ENCODE peak calls at places on chromosomes 11 and 22, in eight cellular contexts. One of them, this sample, is unnamed.

GRCh38 chr22:26767351-26767970 is 110.1 kb downstream of the MIAT start:
- DNase-seq in fibroblast of the aortic adventitia: no peak
- DNase-seq in progenitor cell of endocrine pancreas: no peak
- DNase-seq in CD4-positive, alpha-beta T cell: no peak
- DNase-seq in cardiac muscle cell: no peak
- DNase-seq in endothelial cell: no peak
- DNase-seq in cardiac fibroblast: no peak
- DNase-seq in activated CD8-positive, alpha-beta T cell treated with anti-CD3 and anti-CD28 coated beads for 36 hours: no peak
- DNase-seq in this sample: no peak

GRCh38 chr11:106482920-106483761 is 405.7 kb downstream of the AASDHPPT start:
- DNase-seq in CD4-positive, alpha-beta T cell: no peak
- DNase-seq in activated CD8-positive, alpha-beta T cell treated with anti-CD3 and anti-CD28 coated beads for 36 hours: no peak
- DNase-seq in cardiac fibroblast: peak; percentile 72
- DNase-seq in cardiac muscle cell: peak; percentile 82
- DNase-seq in fibroblast of the aortic adventitia: peak; percentile 57
- DNase-seq in endothelial cell: no peak
- DNase-seq in progenitor cell of endocrine pancreas: no peak
- DNase-seq in this sample: peak; percentile 4

GRCh38 chr11:90661233-90661632 is 438.4 kb upstream of the CHORDC1 start:
- DNase-seq in endothelial cell: no peak
- DNase-seq in progenitor cell of endocrine pancreas: no peak
- DNase-seq in fibroblast of the aortic adventitia: no peak
- DNase-seq in activated CD8-positive, alpha-beta T cell treated with anti-CD3 and anti-CD28 coated beads for 36 hours: no peak
- DNase-seq in CD4-positive, alpha-beta T cell: no peak
- DNase-seq in cardiac muscle cell: no peak
- DNase-seq in cardiac fibroblast: no peak
- DNase-seq in this sample: no peak

GRCh38 chr11:86145439-86146156 is 76.7 kb upstream of the PICALM start:
- DNase-seq in cardiac fibroblast: no peak
- DNase-seq in activated CD8-positive, alpha-beta T cell treated with anti-CD3 and anti-CD28 coated beads for 36 hours: no peak
- DNase-seq in endothelial cell: no peak
- DNase-seq in CD4-positive, alpha-beta T cell: no peak
- DNase-seq in progenitor cell of endocrine pancreas: no peak
- DNase-seq in cardiac muscle cell: no peak
- DNase-seq in fibroblast of the aortic adventitia: no peak
- DNase-seq in this sample: no peak

GRCh38 chr22:50730013-50730891 is 7.8 kb upstream of the ACR start:
- DNase-seq in activated CD8-positive, alpha-beta T cell treated with anti-CD3 and anti-CD28 coated beads for 36 hours: no peak
- DNase-seq in cardiac muscle cell: no peak
- DNase-seq in CD4-positive, alpha-beta T cell: no peak
- DNase-seq in cardiac fibroblast: no peak
- DNase-seq in fibroblast of the aortic adventitia: no peak
- DNase-seq in progenitor cell of endocrine pancreas: no peak
- DNase-seq in endothelial cell: no peak
- DNase-seq in this sample: no peak

GRCh38 chr22:49103314-49104052 is 724.2 kb downstream of the BRD1 start:
- DNase-seq in cardiac muscle cell: no peak
- DNase-seq in progenitor cell of endocrine pancreas: no peak
- DNase-seq in endothelial cell: no peak
- DNase-seq in activated CD8-positive, alpha-beta T cell treated with anti-CD3 and anti-CD28 coated beads for 36 hours: no peak
- DNase-seq in CD4-positive, alpha-beta T cell: no peak
- DNase-seq in cardiac fibroblast: no peak
- DNase-seq in fibroblast of the aortic adventitia: no peak
- DNase-seq in this sample: no peak

GRCh38 chr22:23150762-23151161 is 5.5 kb downstream of the RAB36 start:
- DNase-seq in CD4-positive, alpha-beta T cell: no peak
- DNase-seq in cardiac fibroblast: no peak
- DNase-seq in activated CD8-positive, alpha-beta T cell treated with anti-CD3 and anti-CD28 coated beads for 36 hours: no peak
- DNase-seq in progenitor cell of endocrine pancreas: no peak
- DNase-seq in fibroblast of the aortic adventitia: no peak
- DNase-seq in cardiac muscle cell: no peak
- DNase-seq in endothelial cell: no peak
- DNase-seq in this sample: no peak

GRCh38 chr22:23219787-23220484 is 39.6 kb downstream of the BCR start:
- DNase-seq in progenitor cell of endocrine pancreas: no peak
- DNase-seq in fibroblast of the aortic adventitia: no peak
- DNase-seq in cardiac muscle cell: peak; percentile 34
- DNase-seq in activated CD8-positive, alpha-beta T cell treated with anti-CD3 and anti-CD28 coated beads for 36 hours: peak; percentile 87
- DNase-seq in cardiac fibroblast: peak; percentile 26
- DNase-seq in CD4-positive, alpha-beta T cell: no peak
- DNase-seq in endothelial cell: no peak
- DNase-seq in this sample: no peak

GRCh38 chr11:126926376-126926791 is 74.2 kb downstream of the KIRREL3 start:
- DNase-seq in CD4-positive, alpha-beta T cell: no peak
- DNase-seq in activated CD8-positive, alpha-beta T cell treated with anti-CD3 and anti-CD28 coated beads for 36 hours: no peak
- DNase-seq in cardiac muscle cell: peak; percentile 39
- DNase-seq in cardiac fibroblast: peak; percentile 25
- DNase-seq in fibroblast of the aortic adventitia: no peak
- DNase-seq in endothelial cell: no peak
- DNase-seq in progenitor cell of endocrine pancreas: no peak
- DNase-seq in this sample: no peak

GRCh38 chr11:45599161-45599943 is 66.1 kb downstream of the CHST1 start:
- DNase-seq in cardiac muscle cell: no peak
- DNase-seq in fibroblast of the aortic adventitia: no peak
- DNase-seq in endothelial cell: no peak
- DNase-seq in progenitor cell of endocrine pancreas: no peak
- DNase-seq in CD4-positive, alpha-beta T cell: no peak
- DNase-seq in activated CD8-positive, alpha-beta T cell treated with anti-CD3 and anti-CD28 coated beads for 36 hours: no peak
- DNase-seq in cardiac fibroblast: no peak
- DNase-seq in this sample: no peak

GRCh38 chr11:3904228-3904627 is 48.8 kb downstream of the STIM1 start:
- DNase-seq in fibroblast of the aortic adventitia: no peak
- DNase-seq in CD4-positive, alpha-beta T cell: no peak
- DNase-seq in cardiac fibroblast: no peak
- DNase-seq in endothelial cell: no peak
- DNase-seq in progenitor cell of endocrine pancreas: no peak
- DNase-seq in cardiac muscle cell: no peak
- DNase-seq in activated CD8-positive, alpha-beta T cell treated with anti-CD3 and anti-CD28 coated beads for 36 hours: no peak
- DNase-seq in this sample: no peak

GRCh38 chr11:118227865-118228785 is 3.3 kb upstream of the JAML start:
- DNase-seq in activated CD8-positive, alpha-beta T cell treated with anti-CD3 and anti-CD28 coated beads for 36 hours: peak; percentile 60
- DNase-seq in fibroblast of the aortic adventitia: no peak
- DNase-seq in endothelial cell: no peak
- DNase-seq in cardiac fibroblast: no peak
- DNase-seq in cardiac muscle cell: no peak
- DNase-seq in CD4-positive, alpha-beta T cell: no peak
- DNase-seq in progenitor cell of endocrine pancreas: no peak
- DNase-seq in this sample: no peak

GRCh38 chr11:14643697-14644395 is at the start of gene PDE3B:
- DNase-seq in endothelial cell: peak; percentile 67
- DNase-seq in cardiac muscle cell: peak; percentile 70
- DNase-seq in fibroblast of the aortic adventitia: peak; percentile 14
- DNase-seq in progenitor cell of endocrine pancreas: peak; percentile 74
- DNase-seq in cardiac fibroblast: peak; percentile 39
- DNase-seq in CD4-positive, alpha-beta T cell: peak; percentile 63
- DNase-seq in activated CD8-positive, alpha-beta T cell treated with anti-CD3 and anti-CD28 coated beads for 36 hours: peak; percentile 87
- DNase-seq in this sample: peak; percentile 85

GRCh38 chr22:28172948-28173360 is 253.9 kb upstream of the PITPNB start:
- DNase-seq in cardiac muscle cell: no peak
- DNase-seq in progenitor cell of endocrine pancreas: no peak
- DNase-seq in fibroblast of the aortic adventitia: no peak
- DNase-seq in CD4-positive, alpha-beta T cell: no peak
- DNase-seq in activated CD8-positive, alpha-beta T cell treated with anti-CD3 and anti-CD28 coated beads for 36 hours: no peak
- DNase-seq in endothelial cell: no peak
- DNase-seq in cardiac fibroblast: no peak
- DNase-seq in this sample: no peak

GRCh38 chr11:130003717-130004001 is 1.0 kb upstream of the PRDM10 start:
- DNase-seq in cardiac fibroblast: no peak
- DNase-seq in cardiac muscle cell: no peak
- DNase-seq in endothelial cell: no peak
- DNase-seq in activated CD8-positive, alpha-beta T cell treated with anti-CD3 and anti-CD28 coated beads for 36 hours: no peak
- DNase-seq in fibroblast of the aortic adventitia: no peak
- DNase-seq in CD4-positive, alpha-beta T cell: no peak
- DNase-seq in progenitor cell of endocrine pancreas: no peak
- DNase-seq in this sample: no peak

GRCh38 chr11:120112174-120112796 is 25.6 kb downstream of the TRIM29 start:
- DNase-seq in progenitor cell of endocrine pancreas: no peak
- DNase-seq in CD4-positive, alpha-beta T cell: no peak
- DNase-seq in cardiac fibroblast: no peak
- DNase-seq in endothelial cell: no peak
- DNase-seq in fibroblast of the aortic adventitia: no peak
- DNase-seq in activated CD8-positive, alpha-beta T cell treated with anti-CD3 and anti-CD28 coated beads for 36 hours: no peak
- DNase-seq in cardiac muscle cell: no peak
- DNase-seq in this sample: no peak

GRCh38 chr11:134071766-134072403 is 3.0 kb downstream of the JAM3 start:
- DNase-seq in CD4-positive, alpha-beta T cell: no peak
- DNase-seq in progenitor cell of endocrine pancreas: no peak
- DNase-seq in cardiac fibroblast: no peak
- DNase-seq in endothelial cell: no peak
- DNase-seq in activated CD8-positive, alpha-beta T cell treated with anti-CD3 and anti-CD28 coated beads for 36 hours: no peak
- DNase-seq in cardiac muscle cell: no peak
- DNase-seq in fibroblast of the aortic adventitia: no peak
- DNase-seq in this sample: no peak

GRCh38 chr22:23800297-23801237 is 13.8 kb downstream of the SMARCB1 start:
- DNase-seq in cardiac muscle cell: no peak
- DNase-seq in cardiac fibroblast: no peak
- DNase-seq in fibroblast of the aortic adventitia: no peak
- DNase-seq in progenitor cell of endocrine pancreas: no peak
- DNase-seq in endothelial cell: no peak
- DNase-seq in activated CD8-positive, alpha-beta T cell treated with anti-CD3 and anti-CD28 coated beads for 36 hours: no peak
- DNase-seq in CD4-positive, alpha-beta T cell: no peak
- DNase-seq in this sample: no peak

GRCh38 chr22:38484244-38484643 is 16.3 kb downstream of the KDELR3 start:
- DNase-seq in CD4-positive, alpha-beta T cell: no peak
- DNase-seq in cardiac muscle cell: no peak
- DNase-seq in cardiac fibroblast: no peak
- DNase-seq in endothelial cell: no peak
- DNase-seq in fibroblast of the aortic adventitia: no peak
- DNase-seq in progenitor cell of endocrine pancreas: no peak
- DNase-seq in activated CD8-positive, alpha-beta T cell treated with anti-CD3 and anti-CD28 coated beads for 36 hours: no peak
- DNase-seq in this sample: no peak

GRCh38 chr22:40156001-40156516 is 21.7 kb upstream of the TNRC6B start:
- DNase-seq in fibroblast of the aortic adventitia: peak; percentile 42
- DNase-seq in cardiac muscle cell: peak; percentile 75
- DNase-seq in progenitor cell of endocrine pancreas: no peak
- DNase-seq in activated CD8-positive, alpha-beta T cell treated with anti-CD3 and anti-CD28 coated beads for 36 hours: peak; percentile 32
- DNase-seq in cardiac fibroblast: peak; percentile 50
- DNase-seq in CD4-positive, alpha-beta T cell: no peak
- DNase-seq in endothelial cell: no peak
- DNase-seq in this sample: no peak
- TF ChIP-seq CTCF in fibroblast of the aortic adventitia: peak; percentile 26
- TF ChIP-seq CTCF in cardiac muscle cell: peak; percentile 38
- TF ChIP-seq CTCF in progenitor cell of endocrine pancreas: peak; percentile 22
- TF ChIP-seq CTCF in activated CD8-positive, alpha-beta T cell treated with anti-CD3 and anti-CD28 coated beads for 36 hours: no peak
- TF ChIP-seq CTCF in cardiac fibroblast: peak; percentile 13
- TF ChIP-seq CTCF in CD4-positive, alpha-beta T cell: no peak
- TF ChIP-seq CTCF in endothelial cell: no peak
- TF ChIP-seq CTCF in this sample: no peak

DNA sequence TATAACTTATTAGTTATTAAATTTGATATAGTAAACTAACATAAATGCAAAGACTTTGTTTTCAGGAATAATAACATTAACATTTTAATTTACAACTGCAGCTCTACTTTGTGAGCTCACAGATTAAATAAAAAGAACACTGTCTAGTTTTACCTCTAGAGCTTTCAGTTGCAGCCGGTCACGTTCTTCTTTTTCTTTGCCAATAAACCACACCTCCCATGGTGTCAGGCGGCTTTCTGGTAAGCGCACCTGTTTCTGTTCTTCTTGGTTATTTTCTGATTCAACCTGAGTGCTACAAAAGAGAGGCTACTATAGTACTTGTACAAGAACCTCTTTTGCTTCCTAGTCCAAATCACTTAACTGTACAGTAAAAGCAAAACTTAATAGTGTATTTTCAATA is 5.8 kb downstream of the CCDC34 start:
- DNase-seq in activated CD8-positive, alpha-beta T cell treated with anti-CD3 and anti-CD28 coated beads for 36 hours: no peak
- DNase-seq in cardiac muscle cell: no peak
- DNase-seq in cardiac fibroblast: no peak
- DNase-seq in CD4-positive, alpha-beta T cell: no peak
- DNase-seq in fibroblast of the aortic adventitia: no peak
- DNase-seq in progenitor cell of endocrine pancreas: no peak
- DNase-seq in endothelial cell: no peak
- DNase-seq in this sample: no peak
- TF ChIP-seq CTCF in activated CD8-positive, alpha-beta T cell treated with anti-CD3 and anti-CD28 coated beads for 36 hours: no peak
- TF ChIP-seq CTCF in cardiac muscle cell: no peak
- TF ChIP-seq CTCF in cardiac fibroblast: no peak
- TF ChIP-seq CTCF in CD4-positive, alpha-beta T cell: no peak
- TF ChIP-seq CTCF in fibroblast of the aortic adventitia: no peak
- TF ChIP-seq CTCF in progenitor cell of endocrine pancreas: no peak
- TF ChIP-seq CTCF in endothelial cell: no peak
- TF ChIP-seq CTCF in this sample: no peak

GRCh38 chr11:94897330-94897768 is 76.0 kb downstream of the CWC15 start:
- DNase-seq in fibroblast of the aortic adventitia: peak; percentile 68
- DNase-seq in CD4-positive, alpha-beta T cell: no peak
- DNase-seq in cardiac fibroblast: peak; percentile 72
- DNase-seq in cardiac muscle cell: peak; percentile 70
- DNase-seq in endothelial cell: peak; percentile 42
- DNase-seq in progenitor cell of endocrine pancreas: peak; percentile 34
- DNase-seq in activated CD8-positive, alpha-beta T cell treated with anti-CD3 and anti-CD28 coated beads for 36 hours: peak; percentile 69
- DNase-seq in this sample: peak; percentile 63
- TF ChIP-seq CTCF in fibroblast of the aortic adventitia: peak; percentile 91
- TF ChIP-seq CTCF in CD4-positive, alpha-beta T cell: peak; percentile 88
- TF ChIP-seq CTCF in cardiac fibroblast: peak; percentile 88
- TF ChIP-seq CTCF in cardiac muscle cell: peak; percentile 94
- TF ChIP-seq CTCF in endothelial cell: peak; percentile 87
- TF ChIP-seq CTCF in progenitor cell of endocrine pancreas: peak; percentile 89
- TF ChIP-seq CTCF in activated CD8-positive, alpha-beta T cell treated with anti-CD3 and anti-CD28 coated beads for 36 hours: peak; percentile 84
- TF ChIP-seq CTCF in this sample: peak; percentile 85

GRCh38 chr11:121449123-121449522 is 3.0 kb upstream of the SORL1 start:
- DNase-seq in cardiac muscle cell: no peak
- DNase-seq in endothelial cell: no peak
- DNase-seq in activated CD8-positive, alpha-beta T cell treated with anti-CD3 and anti-CD28 coated beads for 36 hours: no peak
- DNase-seq in progenitor cell of endocrine pancreas: no peak
- DNase-seq in CD4-positive, alpha-beta T cell: no peak
- DNase-seq in cardiac fibroblast: no peak
- DNase-seq in fibroblast of the aortic adventitia: no peak
- DNase-seq in this sample: no peak

GRCh38 chr11:121444508-121444907 is 7.6 kb upstream of the SORL1 start:
- DNase-seq in fibroblast of the aortic adventitia: no peak
- DNase-seq in cardiac muscle cell: no peak
- DNase-seq in CD4-positive, alpha-beta T cell: no peak
- DNase-seq in progenitor cell of endocrine pancreas: no peak
- DNase-seq in endothelial cell: no peak
- DNase-seq in cardiac fibroblast: no peak
- DNase-seq in activated CD8-positive, alpha-beta T cell treated with anti-CD3 and anti-CD28 coated beads for 36 hours: no peak
- DNase-seq in this sample: no peak

GRCh38 chr11:121448431-121448941 is 3.6 kb upstream of the SORL1 start:
- DNase-seq in CD4-positive, alpha-beta T cell: no peak
- DNase-seq in progenitor cell of endocrine pancreas: no peak
- DNase-seq in cardiac fibroblast: no peak
- DNase-seq in activated CD8-positive, alpha-beta T cell treated with anti-CD3 and anti-CD28 coated beads for 36 hours: peak; percentile 63
- DNase-seq in endothelial cell: no peak
- DNase-seq in cardiac muscle cell: no peak
- DNase-seq in fibroblast of the aortic adventitia: no peak
- DNase-seq in this sample: no peak

GRCh38 chr11:121445071-121445768 is 6.9 kb upstream of the SORL1 start:
- DNase-seq in progenitor cell of endocrine pancreas: no peak
- DNase-seq in CD4-positive, alpha-beta T cell: no peak
- DNase-seq in cardiac muscle cell: no peak
- DNase-seq in activated CD8-positive, alpha-beta T cell treated with anti-CD3 and anti-CD28 coated beads for 36 hours: no peak
- DNase-seq in cardiac fibroblast: no peak
- DNase-seq in endothelial cell: no peak
- DNase-seq in fibroblast of the aortic adventitia: no peak
- DNase-seq in this sample: no peak

DNA sequence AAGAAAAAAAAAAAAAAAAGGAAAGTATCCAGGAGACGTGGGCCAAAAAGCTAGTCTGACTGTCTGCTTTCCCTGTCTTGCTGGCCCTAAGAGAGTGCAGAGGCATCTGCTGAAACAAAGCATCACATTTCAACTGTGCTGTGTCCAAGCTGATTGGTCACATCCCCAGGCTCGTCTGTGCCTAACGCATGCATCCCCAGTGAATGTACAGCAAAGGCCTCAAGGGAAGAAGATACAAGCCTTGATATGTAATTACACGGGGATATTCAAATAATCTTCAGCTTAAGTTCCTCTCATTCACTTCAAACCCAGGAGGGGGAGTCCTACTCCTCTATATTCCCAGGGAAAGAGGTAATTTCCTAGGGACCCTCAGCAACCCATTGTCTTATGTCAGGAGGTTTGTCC is 5.4 kb upstream of the SORL1 start:
- DNase-seq in cardiac fibroblast: no peak
- DNase-seq in cardiac muscle cell: peak; percentile 19
- DNase-seq in endothelial cell: no peak
- DNase-seq in fibroblast of the aortic adventitia: peak; percentile 21
- DNase-seq in progenitor cell of endocrine pancreas: no peak
- DNase-seq in CD4-positive, alpha-beta T cell: no peak
- DNase-seq in activated CD8-positive, alpha-beta T cell treated with anti-CD3 and anti-CD28 coated beads for 36 hours: no peak
- DNase-seq in this sample: peak; percentile 33
- TF ChIP-seq CTCF in cardiac fibroblast: no peak
- TF ChIP-seq CTCF in cardiac muscle cell: peak; percentile 23
- TF ChIP-seq CTCF in endothelial cell: no peak
- TF ChIP-seq CTCF in fibroblast of the aortic adventitia: peak; percentile 20
- TF ChIP-seq CTCF in progenitor cell of endocrine pancreas: no peak
- TF ChIP-seq CTCF in CD4-positive, alpha-beta T cell: no peak
- TF ChIP-seq CTCF in activated CD8-positive, alpha-beta T cell treated with anti-CD3 and anti-CD28 coated beads for 36 hours: no peak
- TF ChIP-seq CTCF in this sample: no peak